ENCODE peak calls at places on chromosome 10, in ten cellular contexts. One of them, this sample, is unnamed.

GRCh38 chr10:124291009-124291671 is 127.6 kb downstream of the OAT start:
- DNase-seq in nephron progenitor cell: no peak
- DNase-seq in HTR-8/SVneo: no peak
- DNase-seq in retinal pigment epithelial cell: no peak
- DNase-seq in amygdala: no peak
- DNase-seq in stimulated activated CD8-positive, alpha-beta memory T cell treated with anti-CD3 and anti-CD28 coated beads, Interleukin-12 subunit alpha, Interleukin-12 subunit beta, amount 100 ng/mL, for 4 hours: no peak
- DNase-seq in cardiac muscle cell: peak
- DNase-seq in T-helper 1 cell: no peak
- DNase-seq in fibroblast of pulmonary artery: no peak
- DNase-seq in globus pallidus: peak
- DNase-seq in this sample: peak

GRCh38 chr10:72274213-72274729 is 547 bp downstream of the DDIT4 start:
- DNase-seq in nephron progenitor cell: peak
- DNase-seq in HTR-8/SVneo: no peak
- DNase-seq in retinal pigment epithelial cell: no peak
- DNase-seq in amygdala: no peak
- DNase-seq in stimulated activated CD8-positive, alpha-beta memory T cell treated with anti-CD3 and anti-CD28 coated beads, Interleukin-12 subunit alpha, Interleukin-12 subunit beta, amount 100 ng/mL, for 4 hours: no peak
- DNase-seq in cardiac muscle cell: no peak
- DNase-seq in T-helper 1 cell: no peak
- DNase-seq in fibroblast of pulmonary artery: no peak
- DNase-seq in globus pallidus: no peak
- DNase-seq in this sample: no peak

GRCh38 chr10:74651565-74651964 is 174.8 kb upstream of the KAT6B start:
- DNase-seq in nephron progenitor cell: no peak
- DNase-seq in HTR-8/SVneo: no peak
- DNase-seq in retinal pigment epithelial cell: no peak
- DNase-seq in amygdala: no peak
- DNase-seq in stimulated activated CD8-positive, alpha-beta memory T cell treated with anti-CD3 and anti-CD28 coated beads, Interleukin-12 subunit alpha, Interleukin-12 subunit beta, amount 100 ng/mL, for 4 hours: no peak
- DNase-seq in cardiac muscle cell: no peak
- DNase-seq in T-helper 1 cell: no peak
- DNase-seq in fibroblast of pulmonary artery: no peak
- DNase-seq in globus pallidus: no peak
- DNase-seq in this sample: no peak

GRCh38 chr10:75097666-75098285 is 13.7 kb upstream of the SAMD8 start:
- DNase-seq in nephron progenitor cell: no peak
- DNase-seq in HTR-8/SVneo: peak
- DNase-seq in retinal pigment epithelial cell: no peak
- DNase-seq in amygdala: no peak
- DNase-seq in stimulated activated CD8-positive, alpha-beta memory T cell treated with anti-CD3 and anti-CD28 coated beads, Interleukin-12 subunit alpha, Interleukin-12 subunit beta, amount 100 ng/mL, for 4 hours: no peak
- DNase-seq in cardiac muscle cell: peak
- DNase-seq in T-helper 1 cell: no peak
- DNase-seq in fibroblast of pulmonary artery: peak
- DNase-seq in globus pallidus: no peak
- DNase-seq in this sample: no peak

GRCh38 chr10:68208424-68209042 is 23.4 kb downstream of the ATOH7 start:
- DNase-seq in nephron progenitor cell: peak
- DNase-seq in HTR-8/SVneo: peak
- DNase-seq in retinal pigment epithelial cell: peak
- DNase-seq in amygdala: peak
- DNase-seq in stimulated activated CD8-positive, alpha-beta memory T cell treated with anti-CD3 and anti-CD28 coated beads, Interleukin-12 subunit alpha, Interleukin-12 subunit beta, amount 100 ng/mL, for 4 hours: no peak
- DNase-seq in cardiac muscle cell: peak
- DNase-seq in T-helper 1 cell: no peak
- DNase-seq in fibroblast of pulmonary artery: peak
- DNase-seq in globus pallidus: peak
- DNase-seq in this sample: peak

GRCh38 chr10:121734517-121735137 is 136.4 kb upstream of the FGFR2 start:
- DNase-seq in nephron progenitor cell: peak
- DNase-seq in HTR-8/SVneo: peak
- DNase-seq in retinal pigment epithelial cell: no peak
- DNase-seq in amygdala: no peak
- DNase-seq in stimulated activated CD8-positive, alpha-beta memory T cell treated with anti-CD3 and anti-CD28 coated beads, Interleukin-12 subunit alpha, Interleukin-12 subunit beta, amount 100 ng/mL, for 4 hours: no peak
- DNase-seq in cardiac muscle cell: peak
- DNase-seq in T-helper 1 cell: no peak
- DNase-seq in fibroblast of pulmonary artery: peak
- DNase-seq in globus pallidus: peak
- DNase-seq in this sample: no peak

GRCh38 chr10:84076540-84077195 is 62.6 kb upstream of the GHITM start:
- DNase-seq in nephron progenitor cell: no peak
- DNase-seq in HTR-8/SVneo: peak
- DNase-seq in retinal pigment epithelial cell: no peak
- DNase-seq in amygdala: no peak
- DNase-seq in stimulated activated CD8-positive, alpha-beta memory T cell treated with anti-CD3 and anti-CD28 coated beads, Interleukin-12 subunit alpha, Interleukin-12 subunit beta, amount 100 ng/mL, for 4 hours: no peak
- DNase-seq in cardiac muscle cell: peak
- DNase-seq in T-helper 1 cell: no peak
- DNase-seq in fibroblast of pulmonary artery: peak
- DNase-seq in globus pallidus: no peak
- DNase-seq in this sample: no peak

GRCh38 chr10:133356549-133356948 is 1.3 kb downstream of the FUOM start:
- DNase-seq in nephron progenitor cell: no peak
- DNase-seq in HTR-8/SVneo: no peak
- DNase-seq in retinal pigment epithelial cell: no peak
- DNase-seq in amygdala: no peak
- DNase-seq in stimulated activated CD8-positive, alpha-beta memory T cell treated with anti-CD3 and anti-CD28 coated beads, Interleukin-12 subunit alpha, Interleukin-12 subunit beta, amount 100 ng/mL, for 4 hours: no peak
- DNase-seq in cardiac muscle cell: no peak
- DNase-seq in T-helper 1 cell: no peak
- DNase-seq in fibroblast of pulmonary artery: no peak
- DNase-seq in globus pallidus: no peak
- DNase-seq in this sample: no peak

GRCh38 chr10:46560381-46560780 is 3.9 kb upstream of the GPRIN2 start:
- DNase-seq in nephron progenitor cell: peak
- DNase-seq in HTR-8/SVneo: no peak
- DNase-seq in retinal pigment epithelial cell: no peak
- DNase-seq in amygdala: no peak
- DNase-seq in stimulated activated CD8-positive, alpha-beta memory T cell treated with anti-CD3 and anti-CD28 coated beads, Interleukin-12 subunit alpha, Interleukin-12 subunit beta, amount 100 ng/mL, for 4 hours: no peak
- DNase-seq in cardiac muscle cell: no peak
- DNase-seq in T-helper 1 cell: no peak
- DNase-seq in fibroblast of pulmonary artery: no peak
- DNase-seq in globus pallidus: no peak
- DNase-seq in this sample: no peak

GRCh38 chr10:3499120-3499519 is 285.9 kb downstream of the KLF6 start:
- DNase-seq in nephron progenitor cell: no peak
- DNase-seq in HTR-8/SVneo: no peak
- DNase-seq in retinal pigment epithelial cell: no peak
- DNase-seq in amygdala: no peak
- DNase-seq in stimulated activated CD8-positive, alpha-beta memory T cell treated with anti-CD3 and anti-CD28 coated beads, Interleukin-12 subunit alpha, Interleukin-12 subunit beta, amount 100 ng/mL, for 4 hours: no peak
- DNase-seq in cardiac muscle cell: peak
- DNase-seq in T-helper 1 cell: no peak
- DNase-seq in fibroblast of pulmonary artery: peak
- DNase-seq in globus pallidus: no peak
- DNase-seq in this sample: no peak

GRCh38 chr10:118321724-118322575 is 20.2 kb downstream of the FAM204A start:
- DNase-seq in nephron progenitor cell: no peak
- DNase-seq in HTR-8/SVneo: no peak
- DNase-seq in retinal pigment epithelial cell: no peak
- DNase-seq in amygdala: no peak
- DNase-seq in stimulated activated CD8-positive, alpha-beta memory T cell treated with anti-CD3 and anti-CD28 coated beads, Interleukin-12 subunit alpha, Interleukin-12 subunit beta, amount 100 ng/mL, for 4 hours: no peak
- DNase-seq in cardiac muscle cell: no peak
- DNase-seq in T-helper 1 cell: no peak
- DNase-seq in fibroblast of pulmonary artery: no peak
- DNase-seq in globus pallidus: no peak
- DNase-seq in this sample: no peak

GRCh38 chr10:31745612-31746376 is 182.8 kb downstream of the ARHGAP12 start:
- DNase-seq in nephron progenitor cell: no peak
- DNase-seq in HTR-8/SVneo: peak
- DNase-seq in retinal pigment epithelial cell: no peak
- DNase-seq in amygdala: no peak
- DNase-seq in stimulated activated CD8-positive, alpha-beta memory T cell treated with anti-CD3 and anti-CD28 coated beads, Interleukin-12 subunit alpha, Interleukin-12 subunit beta, amount 100 ng/mL, for 4 hours: no peak
- DNase-seq in cardiac muscle cell: peak
- DNase-seq in T-helper 1 cell: no peak
- DNase-seq in fibroblast of pulmonary artery: peak
- DNase-seq in globus pallidus: no peak
- DNase-seq in this sample: no peak

GRCh38 chr10:4034907-4035581 is 250.0 kb upstream of the KLF6 start:
- DNase-seq in nephron progenitor cell: no peak
- DNase-seq in HTR-8/SVneo: no peak
- DNase-seq in retinal pigment epithelial cell: no peak
- DNase-seq in amygdala: no peak
- DNase-seq in stimulated activated CD8-positive, alpha-beta memory T cell treated with anti-CD3 and anti-CD28 coated beads, Interleukin-12 subunit alpha, Interleukin-12 subunit beta, amount 100 ng/mL, for 4 hours: no peak
- DNase-seq in cardiac muscle cell: peak
- DNase-seq in T-helper 1 cell: no peak
- DNase-seq in fibroblast of pulmonary artery: peak
- DNase-seq in globus pallidus: no peak
- DNase-seq in this sample: no peak

GRCh38 chr10:133160813-133161471 is 923 bp downstream of the KNDC1 start:
- DNase-seq in nephron progenitor cell: no peak
- DNase-seq in HTR-8/SVneo: no peak
- DNase-seq in retinal pigment epithelial cell: no peak
- DNase-seq in amygdala: no peak
- DNase-seq in stimulated activated CD8-positive, alpha-beta memory T cell treated with anti-CD3 and anti-CD28 coated beads, Interleukin-12 subunit alpha, Interleukin-12 subunit beta, amount 100 ng/mL, for 4 hours: no peak
- DNase-seq in cardiac muscle cell: no peak
- DNase-seq in T-helper 1 cell: no peak
- DNase-seq in fibroblast of pulmonary artery: no peak
- DNase-seq in globus pallidus: no peak
- DNase-seq in this sample: no peak

GRCh38 chr10:29646238-29646902 is 11.6 kb upstream of the SVIL start:
- DNase-seq in nephron progenitor cell: no peak
- DNase-seq in HTR-8/SVneo: peak
- DNase-seq in retinal pigment epithelial cell: peak
- DNase-seq in amygdala: no peak
- DNase-seq in stimulated activated CD8-positive, alpha-beta memory T cell treated with anti-CD3 and anti-CD28 coated beads, Interleukin-12 subunit alpha, Interleukin-12 subunit beta, amount 100 ng/mL, for 4 hours: no peak
- DNase-seq in cardiac muscle cell: peak
- DNase-seq in T-helper 1 cell: no peak
- DNase-seq in fibroblast of pulmonary artery: peak
- DNase-seq in globus pallidus: no peak
- DNase-seq in this sample: no peak

GRCh38 chr10:4221315-4221714 is 436.3 kb upstream of the KLF6 start:
- DNase-seq in nephron progenitor cell: no peak
- DNase-seq in HTR-8/SVneo: no peak
- DNase-seq in retinal pigment epithelial cell: no peak
- DNase-seq in amygdala: no peak
- DNase-seq in stimulated activated CD8-positive, alpha-beta memory T cell treated with anti-CD3 and anti-CD28 coated beads, Interleukin-12 subunit alpha, Interleukin-12 subunit beta, amount 100 ng/mL, for 4 hours: no peak
- DNase-seq in cardiac muscle cell: no peak
- DNase-seq in T-helper 1 cell: no peak
- DNase-seq in fibroblast of pulmonary artery: no peak
- DNase-seq in globus pallidus: no peak
- DNase-seq in this sample: no peak

GRCh38 chr10:119165171-119166110 is at the start of gene SFXN4:
- DNase-seq in nephron progenitor cell: peak
- DNase-seq in HTR-8/SVneo: peak
- DNase-seq in retinal pigment epithelial cell: no peak
- DNase-seq in amygdala: peak
- DNase-seq in stimulated activated CD8-positive, alpha-beta memory T cell treated with anti-CD3 and anti-CD28 coated beads, Interleukin-12 subunit alpha, Interleukin-12 subunit beta, amount 100 ng/mL, for 4 hours: peak
- DNase-seq in cardiac muscle cell: peak
- DNase-seq in T-helper 1 cell: peak
- DNase-seq in fibroblast of pulmonary artery: peak
- DNase-seq in globus pallidus: peak
- DNase-seq in this sample: peak

GRCh38 chr10:63670291-63670898 is 149.2 kb downstream of the REEP3 start:
- DNase-seq in nephron progenitor cell: no peak
- DNase-seq in HTR-8/SVneo: no peak
- DNase-seq in retinal pigment epithelial cell: no peak
- DNase-seq in amygdala: no peak
- DNase-seq in stimulated activated CD8-positive, alpha-beta memory T cell treated with anti-CD3 and anti-CD28 coated beads, Interleukin-12 subunit alpha, Interleukin-12 subunit beta, amount 100 ng/mL, for 4 hours: no peak
- DNase-seq in cardiac muscle cell: peak
- DNase-seq in T-helper 1 cell: no peak
- DNase-seq in fibroblast of pulmonary artery: peak
- DNase-seq in globus pallidus: no peak
- DNase-seq in this sample: peak

GRCh38 chr10:127293640-127294039 is 97.2 kb upstream of the INSYN2A start:
- DNase-seq in nephron progenitor cell: no peak
- DNase-seq in HTR-8/SVneo: no peak
- DNase-seq in retinal pigment epithelial cell: no peak
- DNase-seq in amygdala: no peak
- DNase-seq in stimulated activated CD8-positive, alpha-beta memory T cell treated with anti-CD3 and anti-CD28 coated beads, Interleukin-12 subunit alpha, Interleukin-12 subunit beta, amount 100 ng/mL, for 4 hours: no peak
- DNase-seq in cardiac muscle cell: no peak
- DNase-seq in T-helper 1 cell: no peak
- DNase-seq in fibroblast of pulmonary artery: no peak
- DNase-seq in globus pallidus: no peak
- DNase-seq in this sample: no peak

GRCh38 chr10:70445718-70446485 is 4.4 kb upstream of the NODAL start:
- DNase-seq in nephron progenitor cell: no peak
- DNase-seq in HTR-8/SVneo: no peak
- DNase-seq in retinal pigment epithelial cell: no peak
- DNase-seq in amygdala: no peak
- DNase-seq in stimulated activated CD8-positive, alpha-beta memory T cell treated with anti-CD3 and anti-CD28 coated beads, Interleukin-12 subunit alpha, Interleukin-12 subunit beta, amount 100 ng/mL, for 4 hours: no peak
- DNase-seq in cardiac muscle cell: peak
- DNase-seq in T-helper 1 cell: no peak
- DNase-seq in fibroblast of pulmonary artery: peak
- DNase-seq in globus pallidus: no peak
- DNase-seq in this sample: no peak

This sample was measured in Ammon's horn.